ENCODE peak calls at places on chromosomes 2 and 18, in ten cellular contexts. One of them, this sample, is unnamed.

GRCh38 chr2:229714080-229714735 is at the start of gene DNER:
- DNase-seq in choroid plexus epithelial cell: no peak
- DNase-seq in fibroblast of lung: no peak
- DNase-seq in upper lobe of right lung: no peak
- DNase-seq in ovary: no peak
- DNase-seq in astrocyte of the spinal cord: no peak
- DNase-seq in sigmoid colon: no peak
- DNase-seq in RWPE2: peak
- DNase-seq in hepatocyte: peak
- DNase-seq in AG09309: no peak
- DNase-seq in this sample: no peak

GRCh38 chr2:160194946-160195345 is 5.1 kb downstream of the ITGB6 start:
- DNase-seq in choroid plexus epithelial cell: no peak
- DNase-seq in fibroblast of lung: no peak
- DNase-seq in upper lobe of right lung: no peak
- DNase-seq in ovary: no peak
- DNase-seq in astrocyte of the spinal cord: no peak
- DNase-seq in sigmoid colon: no peak
- DNase-seq in RWPE2: no peak
- DNase-seq in hepatocyte: no peak
- DNase-seq in AG09309: no peak
- DNase-seq in this sample: no peak

GRCh38 chr2:104901037-104901851 is 47.3 kb downstream of the POU3F3 start:
- DNase-seq in choroid plexus epithelial cell: no peak
- DNase-seq in fibroblast of lung: no peak
- DNase-seq in upper lobe of right lung: no peak
- DNase-seq in ovary: no peak
- DNase-seq in astrocyte of the spinal cord: no peak
- DNase-seq in sigmoid colon: no peak
- DNase-seq in RWPE2: no peak
- DNase-seq in hepatocyte: peak
- DNase-seq in AG09309: no peak
- DNase-seq in this sample: no peak

GRCh38 chr2:161122772-161123530 is 37.3 kb upstream of the TANK start:
- DNase-seq in choroid plexus epithelial cell: peak
- DNase-seq in fibroblast of lung: peak
- DNase-seq in upper lobe of right lung: no peak
- DNase-seq in ovary: peak
- DNase-seq in astrocyte of the spinal cord: peak
- DNase-seq in sigmoid colon: peak
- DNase-seq in RWPE2: no peak
- DNase-seq in hepatocyte: peak
- DNase-seq in AG09309: peak
- DNase-seq in this sample: peak

GRCh38 chr18:36583155-36583745 is 245.6 kb downstream of the TPGS2 start:
- DNase-seq in choroid plexus epithelial cell: peak
- DNase-seq in fibroblast of lung: no peak
- DNase-seq in upper lobe of right lung: no peak
- DNase-seq in ovary: no peak
- DNase-seq in astrocyte of the spinal cord: no peak
- DNase-seq in sigmoid colon: no peak
- DNase-seq in RWPE2: no peak
- DNase-seq in hepatocyte: no peak
- DNase-seq in AG09309: no peak
- DNase-seq in this sample: no peak

GRCh38 chr2:130385709-130386108 is 29.9 kb downstream of the PTPN18 start:
- DNase-seq in choroid plexus epithelial cell: no peak
- DNase-seq in fibroblast of lung: no peak
- DNase-seq in upper lobe of right lung: no peak
- DNase-seq in ovary: no peak
- DNase-seq in astrocyte of the spinal cord: no peak
- DNase-seq in sigmoid colon: peak
- DNase-seq in RWPE2: no peak
- DNase-seq in hepatocyte: no peak
- DNase-seq in AG09309: no peak
- DNase-seq in this sample: no peak

GRCh38 chr18:27500531-27500930 is 315.4 kb upstream of the CHST9 start:
- DNase-seq in choroid plexus epithelial cell: no peak
- DNase-seq in fibroblast of lung: no peak
- DNase-seq in upper lobe of right lung: no peak
- DNase-seq in ovary: no peak
- DNase-seq in astrocyte of the spinal cord: no peak
- DNase-seq in sigmoid colon: no peak
- DNase-seq in RWPE2: no peak
- DNase-seq in hepatocyte: no peak
- DNase-seq in AG09309: no peak
- DNase-seq in this sample: no peak

GRCh38 chr2:145198555-145198954 is 678.6 kb upstream of the ZEB2 start:
- DNase-seq in choroid plexus epithelial cell: no peak
- DNase-seq in fibroblast of lung: no peak
- DNase-seq in upper lobe of right lung: no peak
- DNase-seq in ovary: no peak
- DNase-seq in astrocyte of the spinal cord: no peak
- DNase-seq in sigmoid colon: no peak
- DNase-seq in RWPE2: no peak
- DNase-seq in hepatocyte: no peak
- DNase-seq in AG09309: no peak
- DNase-seq in this sample: no peak

GRCh38 chr18:76388891-76389423 is 106.1 kb downstream of the ZNF516 start:
- DNase-seq in choroid plexus epithelial cell: no peak
- DNase-seq in fibroblast of lung: no peak
- DNase-seq in upper lobe of right lung: no peak
- DNase-seq in ovary: no peak
- DNase-seq in astrocyte of the spinal cord: no peak
- DNase-seq in sigmoid colon: peak
- DNase-seq in RWPE2: no peak
- DNase-seq in hepatocyte: no peak
- DNase-seq in AG09309: no peak
- DNase-seq in this sample: no peak

GRCh38 chr2:241788572-241788971 is 11.9 kb downstream of the GAL3ST2 start:
- DNase-seq in choroid plexus epithelial cell: no peak
- DNase-seq in fibroblast of lung: no peak
- DNase-seq in upper lobe of right lung: no peak
- DNase-seq in ovary: no peak
- DNase-seq in astrocyte of the spinal cord: no peak
- DNase-seq in sigmoid colon: no peak
- DNase-seq in RWPE2: no peak
- DNase-seq in hepatocyte: no peak
- DNase-seq in AG09309: no peak
- DNase-seq in this sample: no peak

GRCh38 chr2:47946593-47946992 is 40.3 kb upstream of the FBXO11 start:
- DNase-seq in choroid plexus epithelial cell: no peak
- DNase-seq in fibroblast of lung: no peak
- DNase-seq in upper lobe of right lung: no peak
- DNase-seq in ovary: no peak
- DNase-seq in astrocyte of the spinal cord: no peak
- DNase-seq in sigmoid colon: peak
- DNase-seq in RWPE2: no peak
- DNase-seq in hepatocyte: no peak
- DNase-seq in AG09309: no peak
- DNase-seq in this sample: no peak

GRCh38 chr2:190607657-190608357 is 41.1 kb upstream of the NAB1 start:
- DNase-seq in choroid plexus epithelial cell: peak
- DNase-seq in fibroblast of lung: peak
- DNase-seq in upper lobe of right lung: no peak
- DNase-seq in ovary: no peak
- DNase-seq in astrocyte of the spinal cord: peak
- DNase-seq in sigmoid colon: no peak
- DNase-seq in RWPE2: peak
- DNase-seq in hepatocyte: no peak
- DNase-seq in AG09309: no peak
- DNase-seq in this sample: no peak

GRCh38 chr18:54043484-54044256 is 180.8 kb downstream of the MBD2 start:
- DNase-seq in choroid plexus epithelial cell: peak
- DNase-seq in fibroblast of lung: no peak
- DNase-seq in upper lobe of right lung: no peak
- DNase-seq in ovary: no peak
- DNase-seq in astrocyte of the spinal cord: no peak
- DNase-seq in sigmoid colon: no peak
- DNase-seq in RWPE2: no peak
- DNase-seq in hepatocyte: no peak
- DNase-seq in AG09309: no peak
- DNase-seq in this sample: no peak

GRCh38 chr2:172836386-172837200 is 100.9 kb downstream of the RAPGEF4 start:
- DNase-seq in choroid plexus epithelial cell: peak
- DNase-seq in fibroblast of lung: peak
- DNase-seq in upper lobe of right lung: no peak
- DNase-seq in ovary: no peak
- DNase-seq in astrocyte of the spinal cord: peak
- DNase-seq in sigmoid colon: no peak
- DNase-seq in RWPE2: no peak
- DNase-seq in hepatocyte: no peak
- DNase-seq in AG09309: no peak
- DNase-seq in this sample: no peak

GRCh38 chr2:172844021-172844420 is 108.4 kb downstream of the RAPGEF4 start:
- DNase-seq in choroid plexus epithelial cell: no peak
- DNase-seq in fibroblast of lung: no peak
- DNase-seq in upper lobe of right lung: no peak
- DNase-seq in ovary: no peak
- DNase-seq in astrocyte of the spinal cord: no peak
- DNase-seq in sigmoid colon: no peak
- DNase-seq in RWPE2: no peak
- DNase-seq in hepatocyte: no peak
- DNase-seq in AG09309: no peak
- DNase-seq in this sample: no peak

GRCh38 chr2:172842749-172843349 is 107.2 kb downstream of the RAPGEF4 start:
- DNase-seq in choroid plexus epithelial cell: no peak
- DNase-seq in fibroblast of lung: no peak
- DNase-seq in upper lobe of right lung: no peak
- DNase-seq in ovary: no peak
- DNase-seq in astrocyte of the spinal cord: no peak
- DNase-seq in sigmoid colon: no peak
- DNase-seq in RWPE2: no peak
- DNase-seq in hepatocyte: no peak
- DNase-seq in AG09309: no peak
- DNase-seq in this sample: no peak

GRCh38 chr2:172834881-172835280 is 99.2 kb downstream of the RAPGEF4 start:
- DNase-seq in choroid plexus epithelial cell: no peak
- DNase-seq in fibroblast of lung: no peak
- DNase-seq in upper lobe of right lung: no peak
- DNase-seq in ovary: no peak
- DNase-seq in astrocyte of the spinal cord: no peak
- DNase-seq in sigmoid colon: no peak
- DNase-seq in RWPE2: no peak
- DNase-seq in hepatocyte: no peak
- DNase-seq in AG09309: no peak
- DNase-seq in this sample: no peak

GRCh38 chr2:172839446-172839845 is 103.8 kb downstream of the RAPGEF4 start:
- DNase-seq in choroid plexus epithelial cell: no peak
- DNase-seq in fibroblast of lung: no peak
- DNase-seq in upper lobe of right lung: no peak
- DNase-seq in ovary: no peak
- DNase-seq in astrocyte of the spinal cord: no peak
- DNase-seq in sigmoid colon: no peak
- DNase-seq in RWPE2: no peak
- DNase-seq in hepatocyte: no peak
- DNase-seq in AG09309: no peak
- DNase-seq in this sample: no peak
- TF ChIP-seq CTCF in choroid plexus epithelial cell: no peak
- TF ChIP-seq CTCF in fibroblast of lung: no peak
- TF ChIP-seq CTCF in upper lobe of right lung: no peak
- TF ChIP-seq CTCF in ovary: no peak
- TF ChIP-seq CTCF in astrocyte of the spinal cord: no peak
- TF ChIP-seq CTCF in sigmoid colon: no peak
- TF ChIP-seq CTCF in RWPE2: no peak
- TF ChIP-seq CTCF in hepatocyte: no peak
- TF ChIP-seq CTCF in AG09309: no peak
- TF ChIP-seq CTCF in this sample: no peak

GRCh38 chr2:111692311-111692710 is 191.7 kb downstream of the ANAPC1 start:
- DNase-seq in choroid plexus epithelial cell: no peak
- DNase-seq in fibroblast of lung: no peak
- DNase-seq in upper lobe of right lung: no peak
- DNase-seq in ovary: no peak
- DNase-seq in astrocyte of the spinal cord: no peak
- DNase-seq in sigmoid colon: no peak
- DNase-seq in RWPE2: no peak
- DNase-seq in hepatocyte: no peak
- DNase-seq in AG09309: no peak
- DNase-seq in this sample: no peak
- H3K4me3 ChIP-seq in choroid plexus epithelial cell: no peak
- H3K4me3 ChIP-seq in fibroblast of lung: no peak
- H3K4me3 ChIP-seq in upper lobe of right lung: no peak
- H3K4me3 ChIP-seq in ovary: no peak
- H3K4me3 ChIP-seq in astrocyte of the spinal cord: no peak
- H3K4me3 ChIP-seq in sigmoid colon: no peak
- H3K4me3 ChIP-seq in RWPE2: no peak
- H3K4me3 ChIP-seq in hepatocyte: no peak
- H3K4me3 ChIP-seq in AG09309: no peak
- H3K4me3 ChIP-seq in this sample: no peak

GRCh38 chr2:134361648-134362047 is 107.8 kb downstream of the MGAT5 start:
- DNase-seq in choroid plexus epithelial cell: peak
- DNase-seq in fibroblast of lung: no peak
- DNase-seq in upper lobe of right lung: no peak
- DNase-seq in ovary: no peak
- DNase-seq in astrocyte of the spinal cord: no peak
- DNase-seq in sigmoid colon: no peak
- DNase-seq in RWPE2: no peak
- DNase-seq in hepatocyte: no peak
- DNase-seq in AG09309: no peak
- DNase-seq in this sample: no peak
- TF ChIP-seq CTCF in choroid plexus epithelial cell: no peak
- TF ChIP-seq CTCF in fibroblast of lung: no peak
- TF ChIP-seq CTCF in upper lobe of right lung: no peak
- TF ChIP-seq CTCF in ovary: no peak
- TF ChIP-seq CTCF in astrocyte of the spinal cord: no peak
- TF ChIP-seq CTCF in sigmoid colon: no peak
- TF ChIP-seq CTCF in RWPE2: no peak
- TF ChIP-seq CTCF in hepatocyte: no peak
- TF ChIP-seq CTCF in AG09309: no peak
- TF ChIP-seq CTCF in this sample: no peak

DNA sequence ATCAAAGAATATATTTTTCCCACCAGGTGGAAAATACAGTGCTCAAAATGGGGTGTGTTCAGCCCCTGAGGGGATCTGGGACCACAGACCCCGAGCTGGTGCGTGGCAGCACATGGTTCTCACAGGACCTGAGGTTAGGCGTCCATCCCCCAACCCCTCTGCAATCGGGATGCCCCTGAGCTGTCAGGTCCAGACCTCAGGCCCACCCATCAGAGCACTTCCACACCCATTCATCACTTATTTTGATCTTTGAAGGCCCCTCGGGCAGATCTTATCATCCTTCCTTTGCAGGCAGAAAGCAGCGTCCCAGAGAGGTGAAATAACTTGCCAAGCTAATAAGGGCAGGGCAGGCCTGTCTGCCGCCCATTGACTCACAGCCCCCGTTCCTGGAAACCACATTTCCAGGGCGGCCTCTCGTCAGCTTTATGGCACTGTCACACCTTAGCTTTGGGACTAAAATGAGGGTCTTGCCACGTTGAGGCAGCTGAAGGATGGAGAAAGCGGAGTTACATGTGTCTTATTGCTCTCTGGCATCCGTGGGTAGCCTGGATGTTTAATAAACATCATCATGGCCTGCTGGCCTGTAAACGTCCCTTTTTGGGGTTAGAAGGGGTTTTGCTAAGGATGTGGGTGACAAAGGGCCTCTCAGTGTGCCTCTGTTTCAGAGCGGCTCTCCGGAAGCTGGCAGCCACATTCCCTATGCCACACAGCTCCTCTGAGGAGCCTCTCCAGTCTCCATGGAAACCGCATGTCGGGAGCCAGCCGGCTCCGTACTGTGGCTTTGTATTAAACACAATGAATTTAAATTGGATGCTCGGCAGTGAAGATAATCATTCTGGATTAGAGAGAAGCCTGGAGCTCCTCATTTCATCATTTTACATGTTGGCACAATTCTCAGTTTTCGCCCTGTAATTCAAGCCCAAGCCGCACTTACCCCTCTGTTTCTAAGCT is 58.3 kb upstream of the MAPRE3 start:
- DNase-seq in choroid plexus epithelial cell: no peak
- DNase-seq in fibroblast of lung: peak
- DNase-seq in upper lobe of right lung: no peak
- DNase-seq in ovary: no peak
- DNase-seq in astrocyte of the spinal cord: no peak
- DNase-seq in sigmoid colon: no peak
- DNase-seq in RWPE2: no peak
- DNase-seq in hepatocyte: no peak
- DNase-seq in AG09309: no peak
- DNase-seq in this sample: no peak
- H3K4me3 ChIP-seq in choroid plexus epithelial cell: no peak
- H3K4me3 ChIP-seq in fibroblast of lung: no peak
- H3K4me3 ChIP-seq in upper lobe of right lung: no peak
- H3K4me3 ChIP-seq in ovary: no peak
- H3K4me3 ChIP-seq in astrocyte of the spinal cord: no peak
- H3K4me3 ChIP-seq in sigmoid colon: no peak
- H3K4me3 ChIP-seq in RWPE2: no peak
- H3K4me3 ChIP-seq in hepatocyte: no peak
- H3K4me3 ChIP-seq in AG09309: no peak
- H3K4me3 ChIP-seq in this sample: no peak

This sample was measured in astrocyte of the cerebellum.